ENCODE peak calls at places on chromosomes 11 and 22, in four cellular contexts. Y is thoracic aorta; R is psoas muscle; U is CD8-positive, alpha-beta T cell. Q is an unnamed sample. For H3K9me3 and H3K4me1, the result is how much of the 10 kb centered on the place peaks cover.

GRCh38 chr22:36405671-36406070 is 17.9 kb upstream of the MYH9 start:
- DNase-seq in Y (no peak), R (no peak), U (peak), Q (peak)

GRCh38 chr11:7667460-7667859 is 5.8 kb downstream of the CYB5R2 start:
- DNase-seq in Y (no peak), R (no peak), U (no peak), Q (no peak)

GRCh38 chr11:11958403-11958802 is 50.0 kb downstream of the DKK3 start:
- DNase-seq in Y (no peak), R (no peak), U (no peak), Q (no peak)

GRCh38 chr11:2250041-2250440 is 20.3 kb downstream of the ASCL2 start:
- DNase-seq in Y (no peak), R (no peak), U (no peak), Q (no peak)

GRCh38 chr11:95829580-95830259 is 39.4 kb downstream of the CEP57 start:
- DNase-seq in Y (no peak), R (no peak), U (no peak), Q (no peak)

GRCh38 chr11:104836711-104837110 is 61.5 kb downstream of the CASP12 start:
- DNase-seq in Y (no peak), R (no peak), U (no peak), Q (no peak)

GRCh38 chr11:109804911-109805310 is 288.3 kb upstream of the ZC3H12C start:
- DNase-seq in Y (no peak), R (no peak), U (no peak), Q (no peak)

GRCh38 chr22:33000342-33001280 is 57.6 kb downstream of the SYN3 start:
- DNase-seq in Y (no peak), R (peak), U (peak), Q (peak)

GRCh38 chr11:37199082-37199481 is 601.0 kb upstream of the RAG2 start:
- DNase-seq in Y (no peak), R (no peak), U (no peak), Q (no peak)

GRCh38 chr11:57269580-57270021 is 32.6 kb upstream of the APLNR start:
- DNase-seq in Y (no peak), R (no peak), U (no peak), Q (no peak)

GRCh38 chr11:95835768-95836488 is 45.6 kb downstream of the CEP57 start:
- DNase-seq in Y (peak), R (no peak), U (peak), Q (peak)

GRCh38 chr11:85752890-85753581 is 57.9 kb downstream of the SYTL2 start:
- DNase-seq in Y (no peak), R (no peak), U (peak), Q (no peak)

GRCh38 chr11:32529994-32530588 is 53.5 kb upstream of the EIF3M start:
- DNase-seq in Y (no peak), R (no peak), U (no peak), Q (no peak)

GRCh38 chr11:128179512-128179911 is 407.8 kb downstream of the ETS1 start:
- DNase-seq in Y (no peak), R (no peak), U (no peak), Q (no peak)
- H3K27ac ChIP-seq in Y (no peak), R (no peak), U (no peak), Q (no peak)

DNA sequence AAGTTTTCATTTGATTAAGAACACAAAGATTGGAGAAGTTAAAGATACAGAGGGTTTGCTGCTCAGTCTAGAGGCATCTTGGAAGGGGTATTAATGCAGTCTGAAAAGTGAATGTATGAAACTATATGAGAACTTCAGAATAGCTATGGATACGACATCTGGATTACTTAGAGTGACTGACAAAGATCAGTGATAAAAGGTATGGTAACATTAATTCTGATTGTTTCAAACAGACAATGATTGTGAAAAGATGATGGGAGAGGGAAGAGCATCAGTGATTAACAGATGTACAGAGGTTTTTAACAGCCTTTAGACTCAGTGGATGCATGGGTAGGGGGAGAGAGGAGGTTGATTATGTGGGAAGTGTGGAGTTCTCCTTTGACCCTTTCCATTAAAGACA is 919.4 kb upstream of the CNTN5 start:
- DNase-seq in Y (no peak), R (no peak), U (no peak), Q (no peak)
- H3K9me3 ChIP-seq in Y (under half), R (under half), U (under half), Q (under half)

DNA sequence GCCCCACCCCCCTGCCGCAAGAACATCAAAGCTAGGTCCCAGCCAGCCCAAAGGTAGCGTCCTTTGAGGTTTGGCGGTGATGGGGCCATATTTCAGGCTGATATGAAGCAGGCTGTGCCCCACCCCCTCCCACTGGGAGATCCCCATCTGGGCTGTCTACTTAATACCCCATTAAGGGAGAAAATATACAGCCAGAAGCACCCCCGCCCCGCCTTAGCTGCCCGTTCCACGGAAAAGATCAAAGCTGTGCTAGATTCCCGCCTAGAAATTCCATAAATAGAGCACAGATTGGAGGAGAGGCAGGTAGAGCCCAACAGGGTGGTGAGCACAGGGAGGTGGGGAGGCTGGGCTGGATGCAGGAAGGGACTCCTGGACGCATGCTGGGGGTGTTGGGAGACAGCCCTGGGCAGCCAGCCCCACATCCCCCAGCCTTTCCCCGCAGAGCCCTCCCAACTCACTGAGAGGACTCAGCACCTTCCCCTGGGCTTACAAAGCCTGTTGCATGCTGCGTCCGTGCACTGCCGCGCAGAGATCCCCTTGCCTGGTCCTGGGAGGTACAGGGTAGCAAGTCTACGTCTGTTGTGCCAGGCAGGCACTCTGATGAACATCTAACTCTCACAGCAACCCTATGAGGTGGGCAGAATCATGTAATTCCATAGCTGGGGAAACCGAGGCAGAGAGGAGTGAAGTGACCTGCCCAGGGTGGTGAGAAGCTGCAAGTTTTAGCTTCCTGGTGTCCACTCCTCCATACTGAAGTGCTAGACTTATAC is 33.8 kb upstream of the TCF20 start:
- DNase-seq in Y (no peak), R (no peak), U (no peak), Q (no peak)
- H3K4me1 ChIP-seq in Y (under half), R (under half), U (half or more), Q (under half)

GRCh38 chr22:20420157-20420842 is 17.3 kb downstream of the SCARF2 start:
- DNase-seq in Y (no peak), R (peak), U (no peak), Q (no peak)
- H3K27ac ChIP-seq in Y (no peak), R (no peak), U (no peak), Q (no peak)

GRCh38 chr11:3747704-3748103 is 49.6 kb downstream of the NUP98 start:
- DNase-seq in Y (no peak), R (no peak), U (no peak), Q (no peak)
- H3K9me3 ChIP-seq in Y (under half), R (under half), U (under half), Q (under half)

DNA sequence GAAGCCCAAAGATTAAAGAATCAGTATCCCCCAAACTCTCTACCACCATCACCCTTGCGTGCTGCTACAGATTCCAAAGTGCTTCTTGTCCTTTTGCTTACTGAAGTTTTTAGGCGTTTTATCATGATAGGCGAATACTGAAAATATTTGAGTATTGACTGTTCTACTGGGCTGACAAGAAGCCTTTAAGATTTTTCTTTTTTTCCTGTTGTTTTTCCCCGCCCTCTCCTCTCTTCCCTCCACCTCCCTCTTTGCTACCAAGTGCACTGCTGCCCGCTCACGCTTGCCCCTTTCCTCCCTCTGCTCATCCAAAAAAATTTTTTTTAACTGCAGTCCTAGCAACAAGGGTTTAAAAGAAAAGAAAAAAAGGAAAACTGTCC is 672 bp downstream of the SPCS2 start:
- DNase-seq in Y (no peak), R (no peak), U (no peak), Q (no peak)
- H3K4me1 ChIP-seq in Y (under half), R (under half), U (under half), Q (under half)

DNA sequence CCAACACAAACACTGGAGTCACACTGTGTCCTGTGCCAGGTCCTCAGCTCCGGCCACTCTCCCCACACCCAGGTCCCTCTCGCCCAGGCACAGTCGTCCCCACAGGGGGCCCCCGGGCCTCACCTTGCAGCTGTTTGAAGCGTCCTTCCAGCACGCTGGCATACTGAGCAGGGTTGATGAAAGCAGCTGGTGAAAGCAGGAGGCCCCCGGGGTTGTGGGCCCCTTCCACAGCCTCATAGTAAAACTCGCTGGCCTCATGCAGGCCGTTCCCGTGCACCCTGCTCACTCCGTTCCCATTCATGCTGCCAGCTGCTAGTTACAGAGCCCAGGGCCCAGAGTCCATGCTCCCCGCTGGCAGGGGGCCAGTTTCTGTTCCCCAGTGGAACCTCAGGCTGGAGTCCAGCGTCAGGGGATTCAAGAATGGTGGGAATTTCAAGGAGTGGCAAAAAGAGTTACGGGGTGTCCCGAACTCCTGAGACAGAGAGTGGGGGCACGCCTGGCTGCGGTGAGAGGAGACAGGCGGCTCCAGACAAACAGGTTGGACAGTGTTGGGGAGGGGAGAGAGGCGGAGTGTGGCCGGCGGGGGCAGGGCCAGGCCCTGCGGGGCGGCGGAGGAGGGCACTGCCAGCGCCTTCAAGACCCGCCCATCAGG is 10.6 kb downstream of the SPTBN2 start:
- DNase-seq in Y (no peak), R (peak), U (no peak), Q (no peak)
- H3K27ac ChIP-seq in Y (no peak), R (no peak), U (no peak), Q (no peak)

Q was measured in SJSA1.